ENCODE peak calls at places on chromosomes 6 and 20, in four cellular contexts. X is AG10803, C is sigmoid colon, Y is brain microvascular endothelial cell. J is an unnamed sample.

GRCh38 chr6:119090256-119090655 is 11.8 kb upstream of the FAM184A start:
- DNase-seq in C (no peak), X (no peak), Y (no peak), J (no peak)

GRCh38 chr6:128720891-128721290 is 162.0 kb upstream of the LAMA2 start:
- DNase-seq in X (no peak), Y (no peak), C (no peak), J (no peak)

GRCh38 chr6:5671604-5672559 is 334.8 kb downstream of the NRN1 start:
- DNase-seq in Y (no peak), C (peak), X (peak), J (no peak)

GRCh38 chr20:57048027-57048869 is 218.2 kb downstream of the BMP7 start:
- DNase-seq in X (peak), C (peak), Y (peak), J (peak)

GRCh38 chr6:170102582-170103481 is 188.0 kb downstream of the DLL1 start:
- DNase-seq in X (no peak), Y (no peak), C (peak), J (no peak)

GRCh38 chr6:26284537-26285142 is 80.4 kb upstream of the BTN3A2 start:
- DNase-seq in Y (peak), X (peak), C (peak), J (peak)

GRCh38 chr6:131314838-131315237 is 179.6 kb downstream of the AKAP7 start:
- DNase-seq in Y (no peak), X (no peak), C (no peak), J (no peak)

GRCh38 chr20:56430957-56431356 is 18.9 kb downstream of the CASS4 start:
- DNase-seq in C (no peak), X (no peak), Y (no peak), J (no peak)

GRCh38 chr6:5989141-5989723 is 17.5 kb downstream of the NRN1 start:
- DNase-seq in X (peak), C (no peak), Y (no peak), J (no peak)

GRCh38 chr6:76682842-76683241 is 610.4 kb upstream of the IMPG1 start:
- DNase-seq in X (no peak), C (no peak), Y (no peak), J (no peak)

GRCh38 chr20:44959082-44959895 is 908 bp downstream of the TOMM34 start:
- DNase-seq in X (peak), C (no peak), Y (peak), J (no peak)

GRCh38 chr6:21438237-21438985 is 155.1 kb upstream of the SOX4 start:
- DNase-seq in C (no peak), X (no peak), Y (no peak), J (no peak)

GRCh38 chr6:117495873-117496272 is 13.4 kb downstream of the DCBLD1 start:
- DNase-seq in Y (no peak), X (no peak), C (no peak), J (no peak)

GRCh38 chr6:115271434-115271833 is 789.3 kb downstream of the FRK start:
- DNase-seq in C (no peak), Y (no peak), X (no peak), J (no peak)

GRCh38 chr6:81900616-81901015 is 148.1 kb upstream of the TENT5A start:
- DNase-seq in C (no peak), X (no peak), Y (no peak), J (no peak)

GRCh38 chr20:56187791-56188190 is 60.7 kb upstream of the MC3R start:
- DNase-seq in X (peak), Y (no peak), C (no peak), J (no peak)

GRCh38 chr20:50518270-50518721 is 8.1 kb downstream of the PTPN1 start:
- DNase-seq in Y (no peak), C (no peak), X (peak), J (no peak)

GRCh38 chr6:160667854-160668481 is 3.9 kb upstream of the LPA start:
- DNase-seq in C (no peak), Y (no peak), X (no peak), J (no peak)

GRCh38 chr6:132382630-132383175 is 18.6 kb downstream of the MOXD1 start:
- DNase-seq in X (no peak), Y (no peak), C (no peak), J (no peak)

GRCh38 chr6:146111864-146112263 is 83.0 kb downstream of the GRM1 start:
- DNase-seq in X (no peak), Y (no peak), C (no peak), J (no peak)

GRCh38 chr6:117521785-117522502 is 39.5 kb downstream of the DCBLD1 start:
- DNase-seq in C (no peak), X (no peak), Y (no peak), J (no peak)

GRCh38 chr6:40187654-40188053 is 253.4 kb upstream of the MOCS1 start:
- DNase-seq in X (no peak), Y (no peak), C (no peak), J (no peak)

GRCh38 chr20:49318430-49319203 is 40.8 kb upstream of the ZNFX1 start:
- DNase-seq in Y (no peak), C (no peak), X (no peak), J (no peak)

GRCh38 chr20:15902493-15902892 is 670.8 kb downstream of the KIF16B start:
- DNase-seq in X (no peak), Y (peak), C (no peak), J (no peak)

GRCh38 chr6:28794175-28795002 is 129.4 kb downstream of the TRIM27 start:
- DNase-seq in Y (peak), X (peak), C (no peak), J (no peak)

GRCh38 chr6:143998686-143999085 is 9.4 kb downstream of the PLAGL1 start:
- DNase-seq in Y (no peak), C (no peak), X (no peak), J (no peak)

GRCh38 chr6:20581070-20581469 is 46.8 kb downstream of the CDKAL1 start:
- DNase-seq in X (no peak), Y (no peak), C (no peak), J (no peak)

GRCh38 chr6:137218473-137218916 is 690 bp downstream of the IFNGR1 start:
- DNase-seq in Y (peak), C (peak), X (peak), J (no peak)

GRCh38 chr20:63980317-63980805 is 571 bp upstream of the PRPF6 start:
- DNase-seq in C (no peak), X (no peak), Y (no peak), J (no peak)

DNA sequence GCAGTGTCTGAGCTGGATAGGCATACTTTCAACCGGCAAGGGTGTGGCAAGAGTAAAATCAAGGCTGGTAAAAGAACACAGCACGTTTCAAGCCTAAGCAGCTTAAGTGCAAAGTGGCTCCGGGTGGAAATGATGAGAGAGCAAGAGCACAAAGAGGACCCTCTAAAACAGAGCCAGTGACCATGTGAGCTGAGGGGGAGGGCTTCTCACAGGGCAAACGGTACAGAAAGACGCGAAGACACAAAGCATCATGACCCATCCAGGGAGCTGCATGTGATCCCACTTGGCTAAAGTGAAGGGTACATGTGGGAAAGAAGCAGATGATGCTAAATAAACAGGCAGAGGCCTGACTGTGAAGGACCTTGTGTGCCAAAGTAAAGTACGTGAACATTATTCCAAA is 25.7 kb downstream of the FKBP5 start:
- DNase-seq in Y (no peak), C (no peak), X (no peak), J (no peak)
- H3K4me3 ChIP-seq in Y (no peak), C (no peak), X (no peak), J (no peak)

GRCh38 chr6:99369533-99369932 is 20.1 kb upstream of the FAXC start:
- DNase-seq in C (no peak), X (no peak), Y (no peak), J (no peak)
- TF ChIP-seq CTCF in C (no peak), X (no peak), Y (no peak), J (no peak)

GRCh38 chr20:24018796-24019195 is 30.2 kb upstream of the GGTLC1 start:
- DNase-seq in C (no peak), Y (no peak), X (no peak), J (no peak)
- H3K4me3 ChIP-seq in C (no peak), Y (no peak), X (no peak), J (no peak)

GRCh38 chr6:34243901-34244884 is 4.6 kb downstream of the SMIM29 start:
- DNase-seq in X (peak), Y (peak), C (peak), J (peak)
- TF ChIP-seq CTCF in X (peak), Y (peak), C (no peak), J (peak)

GRCh38 chr6:142903806-142904205 is 41.2 kb downstream of the HIVEP2 start:
- DNase-seq in C (no peak), Y (no peak), X (peak), J (no peak)

GRCh38 chr6:142911395-142911794 is 33.6 kb downstream of the HIVEP2 start:
- DNase-seq in Y (no peak), C (no peak), X (no peak), J (no peak)

GRCh38 chr6:142912125-142912524 is 32.9 kb downstream of the HIVEP2 start:
- DNase-seq in Y (no peak), C (no peak), X (no peak), J (no peak)

GRCh38 chr6:142907017-142907470 is 37.9 kb downstream of the HIVEP2 start:
- DNase-seq in Y (no peak), X (no peak), C (no peak), J (no peak)

GRCh38 chr6:142907544-142907943 is 37.4 kb downstream of the HIVEP2 start:
- DNase-seq in Y (no peak), X (no peak), C (no peak), J (no peak)
- H3K4me3 ChIP-seq in Y (no peak), X (no peak), C (no peak), J (no peak)

GRCh38 chr6:100487638-100488037 is 22.9 kb upstream of the SIM1 start:
- DNase-seq in X (no peak), Y (no peak), C (no peak), J (no peak)
- TF ChIP-seq CTCF in X (no peak), Y (no peak), C (no peak), J (no peak)

GRCh38 chr6:95581073-95581472 is 3.7 kb downstream of the MANEA start:
- DNase-seq in X (no peak), C (no peak), Y (no peak), J (no peak)
- H3K4me3 ChIP-seq in X (no peak), C (no peak), Y (no peak), J (no peak)

J was measured in retinal pigment epithelial cell.